ENCODE peak calls at places on chromosomes 4 and X, in eight cellular contexts. R is NCI-H1105; B is EH; D is tibial nerve; G is stimulated activated naive CD8-positive, alpha-beta T cell treated with anti-CD3 and anti-CD28 coated beads, Interleukin-15, Interleukin-2, amounts not matched to agents 100 U/mL and 50 U/mL, for 24 hours; H is BE2C; C is astrocyte of the hippocampus; Q is nucleus accumbens. T is an unnamed sample.

GRCh38 chr4:35939746-35940145 is 304.6 kb downstream of the ARAP2 start:
- DNase-seq in R (no peak), B (no peak), D (no peak), G (no peak), H (no peak), C (no peak), Q (no peak), T (no peak)

GRCh38 chr4:157918036-157918832 is 254.6 kb downstream of the GASK1B start:
- DNase-seq in R (no peak), B (no peak), D (no peak), G (no peak), H (no peak), C (no peak), Q (no peak), T (no peak)

GRCh38 chr4:47705326-47705981 is 132.4 kb downstream of the CORIN start:
- DNase-seq in R (no peak), B (peak), D (no peak), G (no peak), H (no peak), C (peak), Q (no peak), T (no peak)

GRCh38 chr4:17010426-17011087 is 112.1 kb upstream of the LDB2 start:
- DNase-seq in R (no peak), B (no peak), D (no peak), G (no peak), H (no peak), C (no peak), Q (no peak), T (no peak)

GRCh38 chrX:130083107-130083490 is 27.2 kb downstream of the ELF4 start:
- DNase-seq in R (no peak), B (peak), D (no peak), G (no peak), H (no peak), C (no peak), Q (no peak), T (no peak)

GRCh38 chr4:118265312-118266144 is 87.3 kb downstream of the PRSS12 start:
- DNase-seq in R (no peak), B (no peak), D (no peak), G (peak), H (peak), C (peak), Q (no peak), T (no peak)

GRCh38 chrX:24463077-24463476 is 2.0 kb upstream of the PDK3 start:
- DNase-seq in R (no peak), B (no peak), D (no peak), G (no peak), H (no peak), C (no peak), Q (no peak), T (no peak)

GRCh38 chr4:74969507-74970474 is 36.9 kb downstream of the PARM1 start:
- DNase-seq in R (no peak), B (no peak), D (no peak), G (no peak), H (peak), C (no peak), Q (no peak), T (no peak)

GRCh38 chrX:52263417-52263816 is 78.7 kb downstream of the MAGED4 start:
- DNase-seq in R (no peak), B (no peak), D (no peak), G (no peak), H (no peak), C (no peak), Q (no peak), T (no peak)

GRCh38 chrX:71282514-71283408 is 674 bp upstream of the NONO start:
- DNase-seq in R (no peak), B (no peak), D (no peak), G (peak), H (no peak), C (peak), Q (no peak), T (no peak)

GRCh38 chr4:99572527-99573240 is 1.9 kb upstream of the MTTP start:
- DNase-seq in R (no peak), B (peak), D (no peak), G (no peak), H (no peak), C (no peak), Q (no peak), T (no peak)

GRCh38 chr4:119337010-119337409 is 15.1 kb upstream of the FABP2 start:
- DNase-seq in R (no peak), B (peak), D (no peak), G (no peak), H (no peak), C (no peak), Q (no peak), T (no peak)

GRCh38 chr4:7240341-7240740 is 48.0 kb downstream of the SORCS2 start:
- DNase-seq in R (no peak), B (no peak), D (no peak), G (no peak), H (no peak), C (no peak), Q (no peak), T (no peak)

GRCh38 chrX:17403231-17403691 is 28.3 kb downstream of the NHS start:
- DNase-seq in R (no peak), B (no peak), D (no peak), G (no peak), H (no peak), C (peak), Q (no peak), T (no peak)

GRCh38 chrX:132631579-132632232 is 142.9 kb upstream of the MBNL3 start:
- DNase-seq in R (peak), B (peak), D (no peak), G (no peak), H (no peak), C (peak), Q (peak), T (no peak)